ENCODE peak calls at places on chromosomes 7 and 10, in five cellular contexts. V, L, H, C and X are unnamed samples.

GRCh38 chr10:124739119-124739921 is 4.9 kb downstream of the FAM53B start:
- DNase-seq in H (peak; percentile 7), L (no peak), V (no peak), C (no peak), X (no peak)

GRCh38 chr7:122604251-122604650 is 94.7 kb downstream of the RNF133 start:
- DNase-seq in V (no peak), C (no peak), L (no peak), H (no peak), X (no peak)

GRCh38 chr7:90726623-90727022 is 130.5 kb downstream of the CDK14 start:
- DNase-seq in V (peak; percentile 46), L (no peak), C (peak; percentile 59), H (no peak), X (peak; percentile 27)

GRCh38 chr7:1669486-1669951 is 558 bp upstream of the ELFN1 start:
- DNase-seq in V (no peak), H (no peak), C (no peak), L (no peak), X (no peak)

GRCh38 chr10:91511549-91512330 is 101.6 kb downstream of the HECTD2 start:
- DNase-seq in H (no peak), L (peak; percentile 75), C (no peak), V (no peak), X (no peak)

GRCh38 chr10:94125856-94126255 is 132.1 kb downstream of the PLCE1 start:
- DNase-seq in V (no peak), H (no peak), C (no peak), L (peak; percentile 78), X (peak; percentile 32)

GRCh38 chr10:80664071-80664680 is 126.5 kb downstream of the SH2D4B start:
- DNase-seq in C (peak; percentile 91), V (peak; percentile 49), L (no peak), H (peak; percentile 85), X (no peak)

GRCh38 chr7:36784991-36785940 is 61.0 kb upstream of the AOAH start:
- DNase-seq in C (no peak), H (peak; percentile 41), V (no peak), L (no peak), X (no peak)

GRCh38 chr7:158284617-158285382 is 302.8 kb downstream of the PTPRN2 start:
- DNase-seq in C (no peak), L (no peak), H (no peak), V (no peak), X (no peak)

GRCh38 chr7:69564454-69565417 is 33.5 kb upstream of the AUTS2 start:
- DNase-seq in H (peak; percentile 12), C (peak; percentile 63), V (no peak), L (no peak), X (no peak)

GRCh38 chr10:32210306-32211045 is 136.5 kb downstream of the EPC1 start:
- DNase-seq in L (no peak), H (peak; percentile 7), V (no peak), C (peak; percentile 38), X (no peak)

DNA sequence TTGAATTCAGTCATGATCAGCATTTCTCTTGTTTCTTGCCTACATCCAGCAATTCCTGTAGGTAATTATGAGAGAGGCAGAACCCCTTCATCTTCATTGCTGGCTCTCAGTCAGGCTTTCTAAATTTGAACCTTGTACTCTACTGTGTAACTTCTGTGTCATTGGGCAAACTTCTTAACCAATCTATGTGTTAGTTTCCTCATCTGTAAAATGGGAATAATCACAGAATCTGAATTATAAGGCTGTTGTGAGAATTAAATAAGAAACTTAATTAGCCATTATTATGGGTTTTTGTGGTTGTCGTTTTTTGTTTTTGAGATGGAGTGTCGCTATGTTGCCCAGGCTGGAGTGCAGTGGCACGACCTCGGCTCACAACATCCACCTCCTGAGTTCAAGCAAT is 11.5 kb upstream of the GALNT11 start:
- DNase-seq in V (no peak), H (no peak), L (no peak), C (no peak), X (no peak)
- TF ChIP-seq CTCF in V (no peak), H (no peak), L (no peak), C (no peak), X (no peak)

GRCh38 chr7:131105803-131106680 is 221.6 kb upstream of the MKLN1 start:
- DNase-seq in H (peak; percentile 69), C (peak; percentile 71), V (peak; percentile 78), L (no peak), X (no peak)

GRCh38 chr7:131106681-131107342 is 220.9 kb upstream of the MKLN1 start:
- DNase-seq in V (peak; percentile 68), H (peak; percentile 50), C (peak; percentile 45), L (no peak), X (peak; percentile 67)

GRCh38 chr7:131109011-131109756 is 218.5 kb upstream of the MKLN1 start:
- DNase-seq in V (peak; percentile 34), C (no peak), H (no peak), L (no peak), X (no peak)

GRCh38 chr7:131108212-131108980 is 219.3 kb upstream of the MKLN1 start:
- DNase-seq in H (no peak), V (peak; percentile 95), C (no peak), L (no peak), X (no peak)

GRCh38 chr7:131107343-131108211 is 220.1 kb upstream of the MKLN1 start:
- DNase-seq in C (peak; percentile 52), L (no peak), H (peak; percentile 92), V (peak; percentile 94), X (peak; percentile 60)
- TF ChIP-seq CTCF in C (no peak), L (no peak), H (no peak), V (peak; percentile 20), X (no peak)

GRCh38 chr7:137304624-137305235 is 38.8 kb downstream of the PTN start:
- DNase-seq in L (no peak), H (no peak), C (no peak), V (no peak), X (no peak)
- TF ChIP-seq CTCF in L (no peak), H (no peak), C (no peak), V (no peak), X (no peak)

DNA sequence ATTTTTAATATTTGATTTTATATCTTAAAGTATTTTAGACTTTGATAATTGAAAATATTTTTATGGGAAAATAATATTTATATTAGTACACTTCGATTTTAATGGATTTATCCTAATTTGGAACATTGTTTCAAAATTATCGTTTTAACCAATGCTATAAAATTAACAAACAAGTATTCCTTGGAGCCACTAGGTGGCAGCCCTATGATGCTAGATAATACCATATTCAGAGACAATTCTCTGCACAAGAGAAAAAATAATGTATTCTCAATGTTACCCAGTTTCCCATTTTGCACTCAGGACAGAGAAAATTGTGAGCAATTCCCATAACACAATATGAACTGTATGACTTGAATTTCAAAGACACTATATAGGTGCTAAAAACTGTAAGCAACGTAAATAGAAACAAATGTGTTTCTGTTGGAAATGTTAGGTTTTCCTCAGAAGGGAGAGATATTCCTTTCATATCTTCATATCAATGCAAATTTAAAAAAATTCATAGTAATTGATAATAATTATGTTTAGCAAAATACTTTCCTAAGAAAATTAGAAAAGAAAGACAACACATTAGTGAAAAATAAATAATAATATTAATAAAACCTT is 237.8 kb downstream of the SEMA3E start:
- DNase-seq in V (peak; percentile 53), L (peak; percentile 7), H (peak; percentile 13), C (peak; percentile 61), X (peak; percentile 31)
- TF ChIP-seq CTCF in V (peak; percentile 58), L (peak; percentile 42), H (peak; percentile 56), C (peak; percentile 63), X (peak; percentile 65)

GRCh38 chr7:128792471-128793183 is 859 bp downstream of the CCDC136 start:
- DNase-seq in H (no peak), V (no peak), C (no peak), L (no peak), X (no peak)

GRCh38 chr7:128793184-128793552 is 1.4 kb downstream of the CCDC136 start:
- DNase-seq in H (no peak), L (no peak), V (no peak), C (no peak), X (no peak)

GRCh38 chr7:128795129-128795528 is 3.4 kb downstream of the CCDC136 start:
- DNase-seq in L (no peak), H (no peak), C (no peak), V (no peak), X (no peak)

GRCh38 chr7:128794436-128794835 is 2.7 kb downstream of the CCDC136 start:
- DNase-seq in C (no peak), L (no peak), H (no peak), V (no peak), X (no peak)

GRCh38 chr7:128794020-128794419 is 2.3 kb downstream of the CCDC136 start:
- DNase-seq in V (peak; percentile 68), C (no peak), H (no peak), L (no peak), X (no peak)
- TF ChIP-seq CTCF in V (peak; percentile 74), C (no peak), H (no peak), L (no peak), X (no peak)

DNA sequence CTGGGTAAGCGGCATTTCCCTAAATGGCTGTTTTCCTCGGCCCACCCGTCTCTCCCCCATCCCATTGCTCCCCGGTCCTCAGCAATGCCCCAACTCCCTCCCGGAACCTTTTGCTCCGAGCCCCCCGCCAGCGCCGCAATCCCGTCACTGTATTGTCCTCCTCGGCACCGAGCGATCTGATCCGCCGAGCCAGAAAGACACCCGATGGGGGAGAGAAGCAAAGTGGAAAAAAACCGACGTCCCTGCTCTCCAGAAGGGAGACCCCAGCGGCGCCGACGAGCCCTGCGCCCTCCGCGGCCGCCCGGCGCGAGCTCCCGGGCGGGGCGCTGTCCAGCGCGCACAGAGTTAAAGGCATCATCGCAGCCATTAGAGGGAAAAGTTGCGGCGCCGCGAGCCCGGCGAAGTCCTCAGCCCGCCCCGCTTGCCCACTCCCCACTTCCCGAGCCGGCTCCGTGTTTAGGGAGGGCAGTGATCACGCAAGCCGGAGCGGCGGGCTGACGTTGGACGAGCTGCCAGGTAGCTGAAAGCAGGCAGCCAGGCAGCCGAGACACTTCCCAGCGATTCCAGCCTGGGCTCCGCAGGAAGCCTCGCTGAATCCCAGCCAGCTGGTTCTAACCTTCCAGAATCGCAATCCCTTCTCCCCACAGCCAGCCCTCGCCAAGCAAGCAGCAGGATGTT is at the start of gene VSTM2A:
- DNase-seq in L (no peak), C (peak; percentile 85), V (no peak), H (no peak), X (no peak)
- TF ChIP-seq CTCF in L (no peak), C (no peak), V (no peak), H (no peak), X (no peak)

GRCh38 chr10:126476256-126476655 is 88.0 kb upstream of the ADAM12 start:
- DNase-seq in C (peak; percentile 35), V (no peak), H (no peak), L (no peak), X (no peak)
- TF ChIP-seq CTCF in C (no peak), V (no peak), H (no peak), L (no peak), X (no peak)